ENCODE peak calls at places on chromosomes 4 and X, in five cellular contexts. P is AG08396, W is DMS153, J is GM04503, I is pancreas. N is an unnamed sample.

GRCh38 chr4:164252286-164252685 is 501.6 kb upstream of the SMIM31 start:
- DNase-seq in P (no peak), W (no peak), J (no peak), I (no peak), N (no peak)

GRCh38 chr4:478373-478772 is 20.6 kb downstream of the ZNF721 start:
- DNase-seq in P (no peak), W (no peak), J (no peak), I (no peak), N (no peak)

GRCh38 chr4:111535792-111536191 is 609.5 kb upstream of the FAM241A start:
- DNase-seq in P (no peak), W (no peak), J (no peak), I (no peak), N (no peak)

GRCh38 chrX:150482537-150483217 is 85.7 kb upstream of the MTM1 start:
- DNase-seq in P (peak), W (peak), J (no peak), I (no peak), N (no peak)

GRCh38 chr4:84971319-84971932 is 4.9 kb upstream of the WDFY3 start:
- DNase-seq in P (peak), W (peak), J (no peak), I (no peak), N (no peak)

GRCh38 chr4:7192252-7193039 is at the start of gene SORCS2:
- DNase-seq in P (peak), W (no peak), J (no peak), I (peak), N (no peak)

GRCh38 chr4:146520894-146521542 is 722 bp downstream of the SLC10A7 start:
- DNase-seq in P (peak), W (peak), J (peak), I (peak), N (no peak)

GRCh38 chr4:53920116-53920515 is 144.3 kb downstream of the CHIC2 start:
- DNase-seq in P (no peak), W (no peak), J (no peak), I (no peak), N (no peak)

N was measured in AG04449.